ENCODE peak calls at places on chromosomes 6 and 20, in four cellular contexts. P is mesothelial cell of epicardium, N is fibroblast of lung, D is GM13976. H is an unnamed sample.

GRCh38 chr6:20096506-20096905 is 115.8 kb downstream of the MBOAT1 start:
- DNase-seq in P (no peak), N (no peak), D (no peak), H (no peak)

GRCh38 chr6:143774347-143774746 is 68.8 kb upstream of the LTV1 start:
- DNase-seq in P (no peak), N (no peak), D (no peak), H (no peak)

GRCh38 chr6:34237722-34238506 is 1.2 kb downstream of the HMGA1 start:
- DNase-seq in P (peak), N (no peak), D (peak), H (no peak)

GRCh38 chr20:46179811-46180326 is 61.8 kb downstream of the CD40 start:
- DNase-seq in P (no peak), N (no peak), D (no peak), H (no peak)

GRCh38 chr6:17086469-17086868 is 15.4 kb upstream of the STMND1 start:
- DNase-seq in P (peak), N (peak), D (peak), H (no peak)

GRCh38 chr6:28211840-28212509 is 13.1 kb upstream of the ZSCAN9 start:
- DNase-seq in P (no peak), N (no peak), D (no peak), H (no peak)

GRCh38 chr6:47034421-47034820 is 7.7 kb downstream of the ADGRF1 start:
- DNase-seq in P (no peak), N (peak), D (no peak), H (no peak)

GRCh38 chr20:62873280-62873679 is 11.7 kb upstream of the TCFL5 start:
- DNase-seq in P (no peak), N (no peak), D (no peak), H (no peak)

GRCh38 chr6:136181191-136181833 is 68.8 kb downstream of the MTFR2 start:
- DNase-seq in P (no peak), N (no peak), D (no peak), H (no peak)

GRCh38 chr20:43603124-43603523 is 12.4 kb downstream of the IFT52 start:
- DNase-seq in P (no peak), N (no peak), D (no peak), H (no peak)

GRCh38 chr20:1328680-1329330 is at the start of gene SDCBP2:
- DNase-seq in P (peak), N (no peak), D (no peak), H (no peak)

GRCh38 chr6:3334579-3334978 is 75.8 kb downstream of the PSMG4 start:
- DNase-seq in P (no peak), N (no peak), D (no peak), H (no peak)

GRCh38 chr6:133550026-133550425 is 308.9 kb downstream of the EYA4 start:
- DNase-seq in P (no peak), N (no peak), D (no peak), H (no peak)

GRCh38 chr6:137237413-137238170 is 18.4 kb upstream of the IFNGR1 start:
- DNase-seq in P (no peak), N (peak), D (no peak), H (no peak)

GRCh38 chr20:19274412-19275015 is 62.1 kb downstream of the SLC24A3 start:
- DNase-seq in P (no peak), N (no peak), D (no peak), H (no peak)

GRCh38 chr6:36627801-36628246 is 33.7 kb downstream of the SRSF3 start:
- DNase-seq in P (no peak), N (peak), D (no peak), H (no peak)

GRCh38 chr6:141088171-141088570 is 1044.6 kb upstream of the GJE1 start:
- DNase-seq in P (no peak), N (no peak), D (no peak), H (no peak)

GRCh38 chr6:30689022-30689865 is 1.5 kb downstream of the NRM start:
- DNase-seq in P (no peak), N (no peak), D (no peak), H (no peak)

GRCh38 chr6:57048577-57048976 is 2.1 kb downstream of the KIAA1586 start:
- DNase-seq in P (no peak), N (peak), D (no peak), H (no peak)

GRCh38 chr6:56794421-56794820 is 151.7 kb upstream of the DST start:
- DNase-seq in P (no peak), N (peak), D (no peak), H (no peak)

GRCh38 chr6:8481727-8482126 is 46.4 kb upstream of the SLC35B3 start:
- DNase-seq in P (no peak), N (no peak), D (peak), H (no peak)

GRCh38 chr6:159981171-159981571 is 12.3 kb downstream of the IGF2R start:
- DNase-seq in P (no peak), N (no peak), D (no peak), H (no peak)

GRCh38 chr6:148329568-148330299 is 12.9 kb upstream of the SASH1 start:
- DNase-seq in P (no peak), N (peak), D (no peak), H (no peak)

GRCh38 chr6:13846841-13847240 is 32.5 kb upstream of the MCUR1 start:
- DNase-seq in P (no peak), N (no peak), D (no peak), H (no peak)
- TF ChIP-seq CTCF in P (no peak), N (no peak), D (no peak), H (no peak)

GRCh38 chr6:44235269-44235668 is 11.6 kb upstream of the HSP90AB1 start:
- DNase-seq in P (no peak), N (peak), D (peak), H (no peak)

GRCh38 chr6:44237021-44237812 is 9.7 kb upstream of the HSP90AB1 start:
- DNase-seq in P (peak), N (peak), D (peak), H (peak)

GRCh38 chr6:44237813-44238433 is 9.0 kb upstream of the HSP90AB1 start:
- DNase-seq in P (peak), N (peak), D (peak), H (no peak)

GRCh38 chr6:44234101-44235090 is 11.0 kb downstream of the SLC29A1 start:
- DNase-seq in P (no peak), N (peak), D (peak), H (no peak)

DNA sequence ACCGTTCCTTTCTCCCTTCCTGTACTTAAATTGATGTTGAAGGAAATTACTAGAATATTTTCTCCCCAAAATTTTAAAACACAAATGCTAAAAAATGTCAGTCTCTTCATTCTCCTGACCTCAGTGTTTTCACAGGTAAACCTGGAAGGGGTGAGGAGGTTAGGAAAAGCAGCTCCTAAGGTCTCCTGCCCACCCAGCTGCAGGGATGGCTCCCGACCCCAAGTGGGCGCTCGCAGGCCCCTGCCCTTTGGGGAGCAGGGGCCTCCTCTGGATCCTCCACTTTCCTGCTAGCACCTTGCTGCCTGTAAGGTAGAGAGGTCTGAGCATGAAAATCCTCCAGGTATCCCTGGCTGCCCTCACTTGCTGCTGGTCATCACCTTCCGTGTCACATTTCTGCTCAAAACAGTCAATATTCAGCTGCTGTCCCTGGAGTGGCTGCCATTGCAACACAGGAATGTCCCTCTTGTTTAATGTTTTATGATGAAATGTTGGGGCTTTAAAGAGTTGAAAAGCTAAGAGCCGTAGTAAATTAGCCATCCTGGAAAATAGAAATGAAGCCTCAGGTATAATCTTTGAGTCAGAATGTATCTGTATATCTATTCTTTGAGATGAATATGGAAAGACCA is 10.9 kb upstream of the HSP90AB1 start:
- DNase-seq in P (no peak), N (no peak), D (no peak), H (no peak)
- TF ChIP-seq CTCF in P (no peak), N (no peak), D (no peak), H (no peak)

GRCh38 chr6:127188752-127189151 is 70.3 kb downstream of the RSPO3 start:
- DNase-seq in P (no peak), N (no peak), D (no peak), H (no peak)

GRCh38 chr6:127191716-127192115 is 73.2 kb downstream of the RSPO3 start:
- DNase-seq in P (no peak), N (peak), D (no peak), H (no peak)

GRCh38 chr6:127192911-127193503 is 73.7 kb upstream of the RNF146 start:
- DNase-seq in P (no peak), N (peak), D (no peak), H (no peak)

GRCh38 chr6:127186889-127187288 is 68.4 kb downstream of the RSPO3 start:
- DNase-seq in P (no peak), N (no peak), D (no peak), H (no peak)

GRCh38 chr6:127190552-127190951 is 72.1 kb downstream of the RSPO3 start:
- DNase-seq in P (no peak), N (peak), D (no peak), H (no peak)
- TF ChIP-seq CTCF in P (no peak), N (peak), D (no peak), H (peak)

GRCh38 chr6:13053080-13053479 is 275.3 kb downstream of the TBC1D7 start:
- DNase-seq in P (no peak), N (no peak), D (no peak), H (no peak)

GRCh38 chr6:13046084-13046483 is 282.3 kb downstream of the TBC1D7 start:
- DNase-seq in P (no peak), N (no peak), D (no peak), H (no peak)

GRCh38 chr6:13045676-13046075 is 282.7 kb downstream of the TBC1D7 start:
- DNase-seq in P (no peak), N (no peak), D (no peak), H (no peak)

GRCh38 chr6:13048113-13048512 is 280.2 kb downstream of the TBC1D7 start:
- DNase-seq in P (no peak), N (peak), D (no peak), H (no peak)

DNA sequence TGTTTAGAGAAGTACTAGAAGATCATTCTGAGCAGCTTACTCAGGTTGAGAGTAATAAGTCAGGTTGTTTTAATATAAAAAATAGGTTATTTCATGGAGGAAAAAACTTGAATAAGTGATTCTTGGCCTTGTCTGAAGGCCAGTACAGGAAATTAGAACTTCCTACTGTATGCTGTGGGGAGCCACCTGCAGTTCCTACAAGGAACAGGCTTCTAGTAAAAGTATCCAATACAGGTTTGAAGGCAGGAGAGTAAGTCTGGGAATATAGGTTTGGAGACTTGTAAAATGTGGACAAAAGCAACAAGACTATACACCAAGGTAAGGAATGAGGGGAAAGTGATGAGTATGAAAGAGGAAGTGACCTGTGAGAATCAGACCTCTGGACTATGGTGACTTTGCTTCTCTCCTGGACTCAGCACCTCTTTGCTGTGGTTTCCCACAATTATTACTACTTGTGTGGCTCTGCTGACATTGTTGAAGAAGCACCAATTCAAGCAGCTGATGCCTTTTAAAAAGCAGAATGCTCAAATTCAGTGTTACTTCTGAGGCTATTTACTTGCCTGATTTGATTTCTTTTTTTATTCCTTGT is 278.6 kb downstream of the TBC1D7 start:
- DNase-seq in P (no peak), N (no peak), D (no peak), H (no peak)
- TF ChIP-seq CTCF in P (no peak), N (no peak), D (no peak), H (no peak)

GRCh38 chr6:48765352-48765961 is 654.5 kb upstream of the PTCHD4 start:
- DNase-seq in P (peak), N (peak), D (peak), H (peak)
- TF ChIP-seq CTCF in P (peak), N (peak), D (peak), H (peak)

GRCh38 chr6:109024368-109024767 is 70.3 kb downstream of the SESN1 start:
- DNase-seq in P (no peak), N (peak), D (no peak), H (no peak)

GRCh38 chr6:109023348-109023925 is 71.2 kb downstream of the SESN1 start:
- DNase-seq in P (no peak), N (no peak), D (no peak), H (no peak)

GRCh38 chr6:109025639-109026038 is 69.0 kb downstream of the SESN1 start:
- DNase-seq in P (no peak), N (no peak), D (no peak), H (no peak)

GRCh38 chr6:109021870-109022269 is 72.8 kb downstream of the SESN1 start:
- DNase-seq in P (no peak), N (no peak), D (no peak), H (no peak)

GRCh38 chr6:109024784-109025183 is 69.9 kb downstream of the SESN1 start:
- DNase-seq in P (no peak), N (no peak), D (no peak), H (no peak)
- TF ChIP-seq CTCF in P (no peak), N (no peak), D (no peak), H (no peak)